ENCODE peak calls at places on chromosome 11, in nine cellular contexts. One of them, this sample, is unnamed.

GRCh38 chr11:61610905-61611304 is 30.0 kb upstream of the SYT7 start:
- DNase-seq in HCT116: no peak
- DNase-seq in GM23338: no peak
- DNase-seq in A549: no peak
- DNase-seq in HL-60: no peak
- DNase-seq in SK-N-SH: no peak
- DNase-seq in K562: no peak
- DNase-seq in GM12878: no peak
- DNase-seq in HepG2: no peak
- DNase-seq in this sample: no peak

GRCh38 chr11:19953342-19953741 is 206.9 kb downstream of the DBX1 start:
- DNase-seq in HCT116: no peak
- DNase-seq in GM23338: peak
- DNase-seq in A549: peak
- DNase-seq in HL-60: no peak
- DNase-seq in SK-N-SH: no peak
- DNase-seq in K562: no peak
- DNase-seq in GM12878: no peak
- DNase-seq in HepG2: peak
- DNase-seq in this sample: no peak

GRCh38 chr11:101870510-101870909 is 44.3 kb upstream of the CEP126 start:
- DNase-seq in HCT116: peak
- DNase-seq in GM23338: no peak
- DNase-seq in A549: peak
- DNase-seq in HL-60: no peak
- DNase-seq in SK-N-SH: no peak
- DNase-seq in K562: no peak
- DNase-seq in GM12878: no peak
- DNase-seq in HepG2: no peak
- DNase-seq in this sample: no peak

GRCh38 chr11:127943763-127944162 is 643.6 kb downstream of the ETS1 start:
- DNase-seq in HCT116: no peak
- DNase-seq in GM23338: no peak
- DNase-seq in A549: no peak
- DNase-seq in HL-60: no peak
- DNase-seq in SK-N-SH: no peak
- DNase-seq in K562: no peak
- DNase-seq in GM12878: no peak
- DNase-seq in HepG2: no peak
- DNase-seq in this sample: no peak

GRCh38 chr11:79415411-79415810 is 25.4 kb downstream of the TENM4 start:
- DNase-seq in HCT116: no peak
- DNase-seq in GM23338: no peak
- DNase-seq in A549: no peak
- DNase-seq in HL-60: no peak
- DNase-seq in SK-N-SH: no peak
- DNase-seq in K562: no peak
- DNase-seq in GM12878: no peak
- DNase-seq in HepG2: no peak
- DNase-seq in this sample: no peak

GRCh38 chr11:45651156-45651555 is 14.3 kb downstream of the CHST1 start:
- DNase-seq in HCT116: no peak
- DNase-seq in GM23338: no peak
- DNase-seq in A549: no peak
- DNase-seq in HL-60: no peak
- DNase-seq in SK-N-SH: no peak
- DNase-seq in K562: no peak
- DNase-seq in GM12878: no peak
- DNase-seq in HepG2: no peak
- DNase-seq in this sample: no peak

GRCh38 chr11:952406-953385 is 27.0 kb downstream of the AP2A2 start:
- DNase-seq in HCT116: no peak
- DNase-seq in GM23338: no peak
- DNase-seq in A549: peak
- DNase-seq in HL-60: no peak
- DNase-seq in SK-N-SH: no peak
- DNase-seq in K562: no peak
- DNase-seq in GM12878: no peak
- DNase-seq in HepG2: peak
- DNase-seq in this sample: no peak

GRCh38 chr11:125384825-125385224 is 111.2 kb downstream of the FEZ1 start:
- DNase-seq in HCT116: no peak
- DNase-seq in GM23338: no peak
- DNase-seq in A549: no peak
- DNase-seq in HL-60: no peak
- DNase-seq in SK-N-SH: no peak
- DNase-seq in K562: no peak
- DNase-seq in GM12878: no peak
- DNase-seq in HepG2: no peak
- DNase-seq in this sample: no peak

GRCh38 chr11:64763804-64764611 is 4.2 kb upstream of the PYGM start:
- DNase-seq in HCT116: no peak
- DNase-seq in GM23338: no peak
- DNase-seq in A549: no peak
- DNase-seq in HL-60: peak
- DNase-seq in SK-N-SH: no peak
- DNase-seq in K562: no peak
- DNase-seq in GM12878: no peak
- DNase-seq in HepG2: no peak
- DNase-seq in this sample: no peak
- TF ChIP-seq REST in HCT116: no peak
- TF ChIP-seq REST in GM23338: no peak
- TF ChIP-seq REST in A549: no peak
- TF ChIP-seq REST in HL-60: no peak
- TF ChIP-seq REST in SK-N-SH: no peak
- TF ChIP-seq REST in K562: no peak
- TF ChIP-seq REST in GM12878: no peak
- TF ChIP-seq REST in HepG2: no peak
- TF ChIP-seq REST in this sample: no peak

GRCh38 chr11:44573333-44573732 is 7.9 kb downstream of the CD82 start:
- DNase-seq in HCT116: no peak
- DNase-seq in GM23338: no peak
- DNase-seq in A549: no peak
- DNase-seq in HL-60: no peak
- DNase-seq in SK-N-SH: no peak
- DNase-seq in K562: no peak
- DNase-seq in GM12878: no peak
- DNase-seq in HepG2: no peak
- DNase-seq in this sample: no peak

GRCh38 chr11:44575288-44575672 is 9.8 kb downstream of the CD82 start:
- DNase-seq in HCT116: no peak
- DNase-seq in GM23338: no peak
- DNase-seq in A549: no peak
- DNase-seq in HL-60: no peak
- DNase-seq in SK-N-SH: peak
- DNase-seq in K562: no peak
- DNase-seq in GM12878: no peak
- DNase-seq in HepG2: no peak
- DNase-seq in this sample: no peak

GRCh38 chr11:44572884-44573283 is 7.4 kb downstream of the CD82 start:
- DNase-seq in HCT116: no peak
- DNase-seq in GM23338: peak
- DNase-seq in A549: no peak
- DNase-seq in HL-60: no peak
- DNase-seq in SK-N-SH: peak
- DNase-seq in K562: no peak
- DNase-seq in GM12878: no peak
- DNase-seq in HepG2: no peak
- DNase-seq in this sample: no peak

GRCh38 chr11:44575962-44576361 is 10.5 kb downstream of the CD82 start:
- DNase-seq in HCT116: no peak
- DNase-seq in GM23338: no peak
- DNase-seq in A549: no peak
- DNase-seq in HL-60: no peak
- DNase-seq in SK-N-SH: no peak
- DNase-seq in K562: no peak
- DNase-seq in GM12878: no peak
- DNase-seq in HepG2: no peak
- DNase-seq in this sample: no peak

GRCh38 chr11:44574620-44575287 is 9.3 kb downstream of the CD82 start:
- DNase-seq in HCT116: no peak
- DNase-seq in GM23338: no peak
- DNase-seq in A549: no peak
- DNase-seq in HL-60: peak
- DNase-seq in SK-N-SH: peak
- DNase-seq in K562: no peak
- DNase-seq in GM12878: peak
- DNase-seq in HepG2: no peak
- DNase-seq in this sample: no peak
- TF ChIP-seq REST in HCT116: no peak
- TF ChIP-seq REST in GM23338: no peak
- TF ChIP-seq REST in A549: no peak
- TF ChIP-seq REST in HL-60: no peak
- TF ChIP-seq REST in SK-N-SH: no peak
- TF ChIP-seq REST in K562: no peak
- TF ChIP-seq REST in GM12878: no peak
- TF ChIP-seq REST in HepG2: no peak
- TF ChIP-seq REST in this sample: no peak

GRCh38 chr11:18235935-18236334 is 667 bp downstream of the SAA4 start:
- DNase-seq in HCT116: no peak
- DNase-seq in GM23338: no peak
- DNase-seq in A549: no peak
- DNase-seq in HL-60: no peak
- DNase-seq in SK-N-SH: no peak
- DNase-seq in K562: no peak
- DNase-seq in GM12878: no peak
- DNase-seq in HepG2: no peak
- DNase-seq in this sample: no peak

GRCh38 chr11:18236664-18237356 is at the start of gene SAA4:
- DNase-seq in HCT116: no peak
- DNase-seq in GM23338: no peak
- DNase-seq in A549: no peak
- DNase-seq in HL-60: no peak
- DNase-seq in SK-N-SH: no peak
- DNase-seq in K562: no peak
- DNase-seq in GM12878: no peak
- DNase-seq in HepG2: peak
- DNase-seq in this sample: no peak

GRCh38 chr11:18235394-18235926 is 1.1 kb downstream of the SAA4 start:
- DNase-seq in HCT116: no peak
- DNase-seq in GM23338: no peak
- DNase-seq in A549: no peak
- DNase-seq in HL-60: no peak
- DNase-seq in SK-N-SH: no peak
- DNase-seq in K562: no peak
- DNase-seq in GM12878: no peak
- DNase-seq in HepG2: no peak
- DNase-seq in this sample: no peak

GRCh38 chr11:18230859-18231258 is 5.7 kb downstream of the SAA4 start:
- DNase-seq in HCT116: no peak
- DNase-seq in GM23338: no peak
- DNase-seq in A549: no peak
- DNase-seq in HL-60: no peak
- DNase-seq in SK-N-SH: no peak
- DNase-seq in K562: no peak
- DNase-seq in GM12878: no peak
- DNase-seq in HepG2: peak
- DNase-seq in this sample: no peak

DNA sequence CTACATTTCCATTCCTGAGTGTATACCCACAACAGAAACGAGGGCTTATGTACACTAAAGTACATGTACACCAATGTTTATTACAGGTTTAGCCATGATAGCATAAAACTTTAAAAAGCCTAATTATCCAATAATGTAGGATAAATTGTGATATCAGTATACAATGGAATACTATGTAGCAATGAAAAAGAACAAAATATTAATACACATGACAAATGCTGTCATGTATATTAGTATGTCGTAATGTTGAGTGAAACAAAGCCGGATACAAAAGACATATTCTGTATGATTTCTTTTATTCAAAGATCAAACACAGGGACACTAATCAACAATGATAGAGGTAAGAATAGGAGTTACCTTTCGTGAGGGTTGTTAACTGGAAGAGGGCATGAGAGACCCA is 2.7 kb downstream of the SAA4 start:
- DNase-seq in HCT116: no peak
- DNase-seq in GM23338: no peak
- DNase-seq in A549: no peak
- DNase-seq in HL-60: no peak
- DNase-seq in SK-N-SH: no peak
- DNase-seq in K562: no peak
- DNase-seq in GM12878: no peak
- DNase-seq in HepG2: no peak
- DNase-seq in this sample: no peak
- TF ChIP-seq REST in HCT116: no peak
- TF ChIP-seq REST in GM23338: no peak
- TF ChIP-seq REST in A549: no peak
- TF ChIP-seq REST in HL-60: no peak
- TF ChIP-seq REST in SK-N-SH: no peak
- TF ChIP-seq REST in K562: no peak
- TF ChIP-seq REST in GM12878: no peak
- TF ChIP-seq REST in HepG2: no peak
- TF ChIP-seq REST in this sample: no peak

GRCh38 chr11:93820847-93821246 is 29.6 kb downstream of the VSTM5 start:
- DNase-seq in HCT116: no peak
- DNase-seq in GM23338: no peak
- DNase-seq in A549: no peak
- DNase-seq in HL-60: no peak
- DNase-seq in SK-N-SH: no peak
- DNase-seq in K562: peak
- DNase-seq in GM12878: no peak
- DNase-seq in HepG2: no peak
- DNase-seq in this sample: no peak

GRCh38 chr11:93823210-93823609 is 27.2 kb downstream of the VSTM5 start:
- DNase-seq in HCT116: no peak
- DNase-seq in GM23338: no peak
- DNase-seq in A549: no peak
- DNase-seq in HL-60: no peak
- DNase-seq in SK-N-SH: no peak
- DNase-seq in K562: no peak
- DNase-seq in GM12878: no peak
- DNase-seq in HepG2: no peak
- DNase-seq in this sample: no peak

GRCh38 chr11:93820085-93820710 is 30.2 kb downstream of the VSTM5 start:
- DNase-seq in HCT116: no peak
- DNase-seq in GM23338: peak
- DNase-seq in A549: no peak
- DNase-seq in HL-60: no peak
- DNase-seq in SK-N-SH: no peak
- DNase-seq in K562: no peak
- DNase-seq in GM12878: no peak
- DNase-seq in HepG2: no peak
- DNase-seq in this sample: no peak

GRCh38 chr11:93821617-93822016 is 28.8 kb downstream of the VSTM5 start:
- DNase-seq in HCT116: no peak
- DNase-seq in GM23338: no peak
- DNase-seq in A549: no peak
- DNase-seq in HL-60: no peak
- DNase-seq in SK-N-SH: no peak
- DNase-seq in K562: no peak
- DNase-seq in GM12878: no peak
- DNase-seq in HepG2: peak
- DNase-seq in this sample: no peak

DNA sequence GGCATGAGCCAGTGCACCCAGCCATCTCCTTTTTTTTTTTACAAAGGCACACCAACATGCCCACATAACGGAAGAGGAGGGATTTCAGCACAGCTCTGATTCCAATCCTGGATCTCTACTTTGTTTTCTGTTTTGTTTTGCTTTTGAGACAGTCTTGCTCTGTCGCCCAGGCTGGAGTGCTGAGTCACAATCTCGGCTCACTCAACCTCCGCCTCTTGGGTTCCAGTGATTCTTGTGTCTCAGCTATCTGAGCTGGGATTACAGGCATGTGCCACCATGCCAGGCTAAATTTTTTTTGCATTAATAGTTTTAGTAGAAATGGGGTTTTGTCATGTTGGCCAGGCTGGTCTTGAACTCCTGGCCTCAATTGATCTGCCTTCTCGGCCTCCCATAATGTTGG is 28.1 kb downstream of the VSTM5 start:
- DNase-seq in HCT116: no peak
- DNase-seq in GM23338: no peak
- DNase-seq in A549: no peak
- DNase-seq in HL-60: no peak
- DNase-seq in SK-N-SH: no peak
- DNase-seq in K562: no peak
- DNase-seq in GM12878: no peak
- DNase-seq in HepG2: no peak
- DNase-seq in this sample: no peak
- TF ChIP-seq REST in HCT116: no peak
- TF ChIP-seq REST in GM23338: no peak
- TF ChIP-seq REST in A549: no peak
- TF ChIP-seq REST in HL-60: no peak
- TF ChIP-seq REST in SK-N-SH: no peak
- TF ChIP-seq REST in K562: no peak
- TF ChIP-seq REST in GM12878: no peak
- TF ChIP-seq REST in HepG2: no peak
- TF ChIP-seq REST in this sample: no peak

This sample was measured in Panc1.